ENCODE peak calls at places on chromosomes 6 and 20, in nine cellular contexts. One of them, this sample, is unnamed.

GRCh38 chr20:12386821-12387220 is 469.1 kb downstream of the BTBD3 start:
- DNase-seq in NCI-H1048: no peak
- DNase-seq in HTR-8/SVneo: no peak
- DNase-seq in NCI-H1417: no peak
- DNase-seq in dorsolateral prefrontal cortex: no peak
- DNase-seq in cortex of kidney: no peak
- DNase-seq in MCF 10A: no peak
- DNase-seq in GM13976: no peak
- DNase-seq in PC-3: no peak
- DNase-seq in this sample: no peak

GRCh38 chr6:159513914-159514313 is 179.1 kb downstream of the SOD2 start:
- DNase-seq in cortex of kidney: no peak
- DNase-seq in NCI-H1417: no peak
- DNase-seq in HTR-8/SVneo: no peak
- DNase-seq in GM13976: no peak
- DNase-seq in MCF 10A: no peak
- DNase-seq in dorsolateral prefrontal cortex: no peak
- DNase-seq in NCI-H1048: no peak
- DNase-seq in PC-3: no peak
- DNase-seq in this sample: no peak

GRCh38 chr6:635233-635632 is 21.7 kb downstream of the HUS1B start:
- DNase-seq in NCI-H1417: no peak
- DNase-seq in GM13976: no peak
- DNase-seq in MCF 10A: no peak
- DNase-seq in cortex of kidney: no peak
- DNase-seq in HTR-8/SVneo: no peak
- DNase-seq in dorsolateral prefrontal cortex: no peak
- DNase-seq in PC-3: no peak
- DNase-seq in NCI-H1048: no peak
- DNase-seq in this sample: no peak

GRCh38 chr6:109804020-109804419 is 112.9 kb downstream of the FIG4 start:
- DNase-seq in GM13976: no peak
- DNase-seq in dorsolateral prefrontal cortex: no peak
- DNase-seq in NCI-H1048: no peak
- DNase-seq in MCF 10A: no peak
- DNase-seq in cortex of kidney: no peak
- DNase-seq in NCI-H1417: no peak
- DNase-seq in HTR-8/SVneo: no peak
- DNase-seq in PC-3: peak
- DNase-seq in this sample: no peak

GRCh38 chr6:97240222-97240621 is 42.8 kb downstream of the MMS22L start:
- DNase-seq in cortex of kidney: no peak
- DNase-seq in PC-3: peak
- DNase-seq in dorsolateral prefrontal cortex: no peak
- DNase-seq in GM13976: no peak
- DNase-seq in HTR-8/SVneo: peak
- DNase-seq in NCI-H1417: no peak
- DNase-seq in MCF 10A: peak
- DNase-seq in NCI-H1048: no peak
- DNase-seq in this sample: peak

GRCh38 chr6:153129873-153130514 is 1.1 kb downstream of the RGS17 start:
- DNase-seq in NCI-H1417: peak
- DNase-seq in NCI-H1048: no peak
- DNase-seq in MCF 10A: peak
- DNase-seq in GM13976: peak
- DNase-seq in PC-3: no peak
- DNase-seq in HTR-8/SVneo: peak
- DNase-seq in cortex of kidney: no peak
- DNase-seq in dorsolateral prefrontal cortex: no peak
- DNase-seq in this sample: peak

GRCh38 chr6:127266892-127267741 is 453 bp downstream of the RNF146 start:
- DNase-seq in cortex of kidney: no peak
- DNase-seq in PC-3: peak
- DNase-seq in HTR-8/SVneo: peak
- DNase-seq in GM13976: peak
- DNase-seq in MCF 10A: peak
- DNase-seq in NCI-H1048: no peak
- DNase-seq in NCI-H1417: peak
- DNase-seq in dorsolateral prefrontal cortex: no peak
- DNase-seq in this sample: peak

GRCh38 chr6:29811377-29811776 is 16.2 kb upstream of the HLA-G start:
- DNase-seq in MCF 10A: no peak
- DNase-seq in PC-3: no peak
- DNase-seq in dorsolateral prefrontal cortex: no peak
- DNase-seq in NCI-H1417: no peak
- DNase-seq in NCI-H1048: no peak
- DNase-seq in cortex of kidney: no peak
- DNase-seq in HTR-8/SVneo: no peak
- DNase-seq in GM13976: no peak
- DNase-seq in this sample: no peak

GRCh38 chr6:159217595-159218275 is 48.5 kb downstream of the FNDC1 start:
- DNase-seq in MCF 10A: no peak
- DNase-seq in cortex of kidney: no peak
- DNase-seq in HTR-8/SVneo: no peak
- DNase-seq in GM13976: peak
- DNase-seq in NCI-H1048: no peak
- DNase-seq in NCI-H1417: peak
- DNase-seq in dorsolateral prefrontal cortex: peak
- DNase-seq in PC-3: peak
- DNase-seq in this sample: peak

GRCh38 chr6:145756170-145756662 is 20.9 kb upstream of the EPM2A start:
- DNase-seq in dorsolateral prefrontal cortex: no peak
- DNase-seq in PC-3: peak
- DNase-seq in HTR-8/SVneo: peak
- DNase-seq in NCI-H1417: no peak
- DNase-seq in NCI-H1048: peak
- DNase-seq in cortex of kidney: no peak
- DNase-seq in GM13976: no peak
- DNase-seq in MCF 10A: peak
- DNase-seq in this sample: peak

GRCh38 chr6:88670369-88670768 is 293.0 kb downstream of the RNGTT start:
- DNase-seq in NCI-H1417: no peak
- DNase-seq in MCF 10A: no peak
- DNase-seq in dorsolateral prefrontal cortex: no peak
- DNase-seq in NCI-H1048: no peak
- DNase-seq in cortex of kidney: no peak
- DNase-seq in PC-3: no peak
- DNase-seq in HTR-8/SVneo: no peak
- DNase-seq in GM13976: no peak
- DNase-seq in this sample: no peak

GRCh38 chr6:144434308-144434990 is 149.3 kb downstream of the UTRN start:
- DNase-seq in NCI-H1417: no peak
- DNase-seq in PC-3: peak
- DNase-seq in cortex of kidney: no peak
- DNase-seq in dorsolateral prefrontal cortex: no peak
- DNase-seq in NCI-H1048: no peak
- DNase-seq in GM13976: no peak
- DNase-seq in HTR-8/SVneo: peak
- DNase-seq in MCF 10A: peak
- DNase-seq in this sample: peak

GRCh38 chr6:146775227-146775626 is 176.5 kb downstream of the ADGB start:
- DNase-seq in cortex of kidney: no peak
- DNase-seq in dorsolateral prefrontal cortex: no peak
- DNase-seq in NCI-H1417: no peak
- DNase-seq in NCI-H1048: no peak
- DNase-seq in MCF 10A: peak
- DNase-seq in HTR-8/SVneo: peak
- DNase-seq in PC-3: peak
- DNase-seq in GM13976: no peak
- DNase-seq in this sample: no peak

GRCh38 chr6:44800171-44800671 is 412.7 kb downstream of the CDC5L start:
- DNase-seq in GM13976: no peak
- DNase-seq in PC-3: peak
- DNase-seq in NCI-H1048: no peak
- DNase-seq in cortex of kidney: no peak
- DNase-seq in HTR-8/SVneo: peak
- DNase-seq in dorsolateral prefrontal cortex: no peak
- DNase-seq in NCI-H1417: no peak
- DNase-seq in MCF 10A: no peak
- DNase-seq in this sample: peak

GRCh38 chr6:5484692-5485091 is 223.4 kb downstream of the FARS2 start:
- DNase-seq in MCF 10A: no peak
- DNase-seq in cortex of kidney: no peak
- DNase-seq in NCI-H1048: no peak
- DNase-seq in GM13976: no peak
- DNase-seq in dorsolateral prefrontal cortex: no peak
- DNase-seq in HTR-8/SVneo: no peak
- DNase-seq in PC-3: no peak
- DNase-seq in NCI-H1417: no peak
- DNase-seq in this sample: no peak

GRCh38 chr6:11096109-11096508 is 2.5 kb downstream of the SMIM13 start:
- DNase-seq in GM13976: no peak
- DNase-seq in NCI-H1417: no peak
- DNase-seq in HTR-8/SVneo: peak
- DNase-seq in MCF 10A: peak
- DNase-seq in NCI-H1048: peak
- DNase-seq in PC-3: peak
- DNase-seq in dorsolateral prefrontal cortex: no peak
- DNase-seq in cortex of kidney: no peak
- DNase-seq in this sample: peak

GRCh38 chr6:167240034-167240541 is 51.0 kb upstream of the UNC93A start:
- DNase-seq in HTR-8/SVneo: no peak
- DNase-seq in GM13976: no peak
- DNase-seq in cortex of kidney: no peak
- DNase-seq in MCF 10A: no peak
- DNase-seq in NCI-H1417: no peak
- DNase-seq in PC-3: no peak
- DNase-seq in NCI-H1048: no peak
- DNase-seq in dorsolateral prefrontal cortex: no peak
- DNase-seq in this sample: no peak

GRCh38 chr6:25953733-25954132 is 8.9 kb upstream of the TRIM38 start:
- DNase-seq in HTR-8/SVneo: no peak
- DNase-seq in NCI-H1417: no peak
- DNase-seq in MCF 10A: no peak
- DNase-seq in dorsolateral prefrontal cortex: no peak
- DNase-seq in GM13976: no peak
- DNase-seq in cortex of kidney: no peak
- DNase-seq in NCI-H1048: no peak
- DNase-seq in PC-3: no peak
- DNase-seq in this sample: no peak

GRCh38 chr6:80174931-80175572 is 68.6 kb downstream of the BCKDHB start:
- DNase-seq in MCF 10A: peak
- DNase-seq in GM13976: no peak
- DNase-seq in cortex of kidney: no peak
- DNase-seq in PC-3: peak
- DNase-seq in NCI-H1417: no peak
- DNase-seq in NCI-H1048: no peak
- DNase-seq in dorsolateral prefrontal cortex: no peak
- DNase-seq in HTR-8/SVneo: peak
- DNase-seq in this sample: no peak

GRCh38 chr20:56247954-56248782 is at the start of gene MC3R:
- DNase-seq in MCF 10A: peak
- DNase-seq in GM13976: peak
- DNase-seq in PC-3: peak
- DNase-seq in dorsolateral prefrontal cortex: peak
- DNase-seq in HTR-8/SVneo: peak
- DNase-seq in cortex of kidney: no peak
- DNase-seq in NCI-H1048: peak
- DNase-seq in NCI-H1417: peak
- DNase-seq in this sample: peak

GRCh38 chr6:169106176-169106575 is 147.5 kb downstream of the THBS2 start:
- DNase-seq in NCI-H1048: no peak
- DNase-seq in PC-3: no peak
- DNase-seq in NCI-H1417: no peak
- DNase-seq in MCF 10A: no peak
- DNase-seq in GM13976: no peak
- DNase-seq in dorsolateral prefrontal cortex: no peak
- DNase-seq in HTR-8/SVneo: no peak
- DNase-seq in cortex of kidney: no peak
- DNase-seq in this sample: no peak

GRCh38 chr6:28589234-28589951 is 63.7 kb downstream of the GPX5 start:
- DNase-seq in HTR-8/SVneo: peak
- DNase-seq in MCF 10A: peak
- DNase-seq in PC-3: peak
- DNase-seq in GM13976: peak
- DNase-seq in dorsolateral prefrontal cortex: no peak
- DNase-seq in NCI-H1048: no peak
- DNase-seq in NCI-H1417: no peak
- DNase-seq in cortex of kidney: no peak
- DNase-seq in this sample: peak

GRCh38 chr6:134813146-134813545 is 136.8 kb downstream of the ALDH8A1 start:
- DNase-seq in dorsolateral prefrontal cortex: no peak
- DNase-seq in HTR-8/SVneo: no peak
- DNase-seq in GM13976: no peak
- DNase-seq in cortex of kidney: no peak
- DNase-seq in NCI-H1048: no peak
- DNase-seq in NCI-H1417: no peak
- DNase-seq in PC-3: peak
- DNase-seq in MCF 10A: no peak
- DNase-seq in this sample: no peak

GRCh38 chr6:27494987-27495385 is 22.1 kb upstream of the ZNF184 start:
- DNase-seq in NCI-H1048: no peak
- DNase-seq in GM13976: no peak
- DNase-seq in MCF 10A: no peak
- DNase-seq in PC-3: no peak
- DNase-seq in dorsolateral prefrontal cortex: no peak
- DNase-seq in NCI-H1417: no peak
- DNase-seq in cortex of kidney: no peak
- DNase-seq in HTR-8/SVneo: no peak
- DNase-seq in this sample: no peak

GRCh38 chr20:17488916-17489600 is 42.1 kb downstream of the BFSP1 start:
- DNase-seq in cortex of kidney: no peak
- DNase-seq in NCI-H1048: no peak
- DNase-seq in HTR-8/SVneo: no peak
- DNase-seq in MCF 10A: no peak
- DNase-seq in PC-3: no peak
- DNase-seq in NCI-H1417: no peak
- DNase-seq in GM13976: no peak
- DNase-seq in dorsolateral prefrontal cortex: no peak
- DNase-seq in this sample: no peak

GRCh38 chr6:133704371-133704770 is 184.5 kb upstream of the TCF21 start:
- DNase-seq in NCI-H1048: no peak
- DNase-seq in NCI-H1417: no peak
- DNase-seq in HTR-8/SVneo: no peak
- DNase-seq in MCF 10A: no peak
- DNase-seq in cortex of kidney: no peak
- DNase-seq in GM13976: no peak
- DNase-seq in dorsolateral prefrontal cortex: no peak
- DNase-seq in PC-3: no peak
- DNase-seq in this sample: no peak

GRCh38 chr20:21167261-21167660 is 41.4 kb downstream of the KIZ start:
- DNase-seq in NCI-H1048: no peak
- DNase-seq in HTR-8/SVneo: no peak
- DNase-seq in dorsolateral prefrontal cortex: no peak
- DNase-seq in NCI-H1417: no peak
- DNase-seq in cortex of kidney: no peak
- DNase-seq in GM13976: no peak
- DNase-seq in PC-3: no peak
- DNase-seq in MCF 10A: no peak
- DNase-seq in this sample: no peak

GRCh38 chr6:116034327-116034726 is 26.4 kb downstream of the FRK start:
- DNase-seq in MCF 10A: peak
- DNase-seq in NCI-H1417: no peak
- DNase-seq in dorsolateral prefrontal cortex: no peak
- DNase-seq in GM13976: no peak
- DNase-seq in NCI-H1048: no peak
- DNase-seq in PC-3: peak
- DNase-seq in cortex of kidney: no peak
- DNase-seq in HTR-8/SVneo: no peak
- DNase-seq in this sample: peak

GRCh38 chr6:34083227-34083889 is 62.5 kb downstream of the GRM4 start:
- DNase-seq in GM13976: no peak
- DNase-seq in PC-3: no peak
- DNase-seq in cortex of kidney: no peak
- DNase-seq in HTR-8/SVneo: no peak
- DNase-seq in dorsolateral prefrontal cortex: no peak
- DNase-seq in NCI-H1048: no peak
- DNase-seq in NCI-H1417: no peak
- DNase-seq in MCF 10A: no peak
- DNase-seq in this sample: no peak

GRCh38 chr6:81774542-81774941 is 22.1 kb upstream of the TENT5A start:
- DNase-seq in GM13976: no peak
- DNase-seq in NCI-H1048: no peak
- DNase-seq in dorsolateral prefrontal cortex: no peak
- DNase-seq in NCI-H1417: no peak
- DNase-seq in MCF 10A: no peak
- DNase-seq in HTR-8/SVneo: no peak
- DNase-seq in cortex of kidney: no peak
- DNase-seq in PC-3: no peak
- DNase-seq in this sample: no peak

GRCh38 chr6:111723412-111723970 is 117.8 kb upstream of the TRAF3IP2 start:
- DNase-seq in GM13976: no peak
- DNase-seq in NCI-H1048: no peak
- DNase-seq in cortex of kidney: no peak
- DNase-seq in dorsolateral prefrontal cortex: no peak
- DNase-seq in HTR-8/SVneo: no peak
- DNase-seq in PC-3: no peak
- DNase-seq in NCI-H1417: no peak
- DNase-seq in MCF 10A: no peak
- DNase-seq in this sample: no peak